ENCODE peak calls at places on chromosomes 16 and 17, in nine cellular contexts. T is PC-9, O is NCI-H1105, L is body of pancreas, Y is adrenal gland, J is fibroblast of lung, M is NCI-H1092 treated with DMSO at 0.1 percent for 48 hours, K is psoas muscle, A is AG04449. E is an unnamed sample.

GRCh38 chr17:43410557-43411368 is 12.0 kb downstream of the ARL4D start:
- DNase-seq in K (no peak), Y (no peak), J (no peak), O (no peak), T (no peak), M (no peak), L (no peak), A (no peak), E (no peak)

GRCh38 chr16:27769561-27770222 is 219.7 kb downstream of the KATNIP start:
- DNase-seq in Y (no peak), A (peak; percentile 17), M (no peak), T (no peak), J (no peak), L (no peak), K (no peak), O (no peak), E (peak; percentile 87)

GRCh38 chr17:4901648-4902344 is 1.1 kb downstream of the CHRNE start:
- DNase-seq in K (no peak), L (no peak), T (no peak), J (no peak), M (no peak), O (no peak), Y (no peak), A (no peak), E (no peak)

GRCh38 chr16:27355610-27356009 is 41.8 kb downstream of the IL4R start:
- DNase-seq in J (peak; percentile 39), M (no peak), T (no peak), A (no peak), O (no peak), Y (peak; percentile 70), L (peak; percentile 23), K (peak; percentile 56), E (peak; percentile 47)

GRCh38 chr17:76820523-76820922 is 47.7 kb upstream of the MGAT5B start:
- DNase-seq in J (no peak), K (no peak), O (peak; percentile 81), A (no peak), Y (no peak), L (no peak), T (no peak), M (peak; percentile 97), E (no peak)

GRCh38 chr16:11583889-11584565 is 2.7 kb downstream of the LITAF start:
- DNase-seq in K (no peak), Y (peak; percentile 59), A (no peak), M (no peak), O (no peak), L (peak; percentile 28), J (no peak), T (peak; percentile 76), E (no peak)

GRCh38 chr16:4787627-4788482 is at the start of gene SEPTIN12:
- DNase-seq in J (no peak), Y (no peak), M (no peak), L (no peak), O (no peak), A (no peak), K (no peak), T (no peak), E (no peak)

GRCh38 chr16:89960966-89961365 is 12.4 kb downstream of the DEF8 start:
- DNase-seq in J (no peak), K (no peak), M (no peak), Y (no peak), O (no peak), T (no peak), L (no peak), A (no peak), E (no peak)

GRCh38 chr17:64343833-64344637 is 46.6 kb downstream of the PECAM1 start:
- DNase-seq in L (peak; percentile 57), M (peak; percentile 94), A (peak; percentile 24), K (peak; percentile 60), Y (peak; percentile 89), J (peak; percentile 91), O (peak; percentile 35), T (peak; percentile 97), E (peak; percentile 44)

GRCh38 chr17:76740329-76741118 is 2.6 kb downstream of the MFSD11 start:
- DNase-seq in A (no peak), J (peak; percentile 79), M (no peak), K (no peak), L (no peak), O (no peak), Y (peak; percentile 56), T (no peak), E (no peak)

GRCh38 chr17:7886227-7887037 is 2.2 kb upstream of the CHD3 start:
- DNase-seq in L (peak; percentile 57), M (peak; percentile 61), A (no peak), J (peak; percentile 8), K (no peak), O (peak; percentile 48), T (no peak), Y (peak; percentile 69), E (peak; percentile 45)

GRCh38 chr16:51526622-51527021 is 375.6 kb upstream of the SALL1 start:
- DNase-seq in K (no peak), M (no peak), J (no peak), O (no peak), A (no peak), Y (no peak), L (no peak), T (no peak), E (no peak)

GRCh38 chr17:7988750-7989178 is 13.7 kb upstream of the GUCY2D start:
- DNase-seq in M (peak; percentile 40), L (peak; percentile 68), J (peak; percentile 90), K (no peak), T (peak; percentile 41), O (peak; percentile 90), A (no peak), Y (peak; percentile 65), E (no peak)

GRCh38 chr16:55222436-55222835 is 101.6 kb upstream of the IRX6 start:
- DNase-seq in L (no peak), K (no peak), M (no peak), Y (no peak), J (no peak), O (peak; percentile 4), T (no peak), A (no peak), E (no peak)

GRCh38 chr17:18323507-18324139 is 8.5 kb downstream of the SMCR8 start:
- DNase-seq in O (no peak), J (no peak), T (no peak), K (no peak), A (no peak), Y (no peak), M (no peak), L (no peak), E (no peak)

GRCh38 chr17:75241996-75242460 is 19.4 kb downstream of the GGA3 start:
- DNase-seq in O (no peak), T (no peak), A (no peak), M (no peak), L (no peak), K (peak; percentile 81), J (peak; percentile 34), Y (peak; percentile 84), E (no peak)

GRCh38 chr17:36938566-36939058 is 1.3 kb downstream of the LHX1 start:
- DNase-seq in A (no peak), M (peak; percentile 8), K (no peak), O (no peak), Y (no peak), J (no peak), L (no peak), T (no peak), E (no peak)

GRCh38 chr16:86668136-86668535 is 89.8 kb downstream of the FOXL1 start:
- DNase-seq in M (no peak), T (no peak), O (no peak), A (no peak), J (peak; percentile 77), L (no peak), Y (no peak), K (no peak), E (no peak)

GRCh38 chr16:50196736-50197135 is 43.6 kb downstream of the TENT4B start:
- DNase-seq in J (peak; percentile 55), L (no peak), A (no peak), O (no peak), M (no peak), T (no peak), Y (no peak), K (no peak), E (no peak)

GRCh38 chr17:42283241-42284019 is 4.9 kb upstream of the STAT5A start:
- DNase-seq in A (no peak), Y (peak; percentile 77), L (peak; percentile 4), K (no peak), T (no peak), J (no peak), O (no peak), M (no peak), E (no peak)

GRCh38 chr17:19978206-19978802 is 676 bp upstream of the AKAP10 start:
- DNase-seq in M (no peak), J (no peak), K (peak; percentile 21), L (no peak), T (no peak), A (no peak), O (no peak), Y (peak; percentile 69), E (no peak)

GRCh38 chr17:63997341-63998048 is 656 bp upstream of the PRR29 start:
- DNase-seq in O (no peak), K (no peak), T (no peak), J (no peak), Y (peak; percentile 63), A (no peak), M (no peak), L (no peak), E (no peak)

GRCh38 chr17:43085489-43085888 is 39.7 kb downstream of the BRCA1 start:
- DNase-seq in Y (no peak), J (peak; percentile 36), O (no peak), T (no peak), K (no peak), M (no peak), A (no peak), L (no peak), E (no peak)

GRCh38 chr16:88822281-88823040 is 10.7 kb upstream of the APRT start:
- DNase-seq in T (no peak), M (no peak), A (no peak), K (no peak), O (no peak), J (no peak), L (no peak), Y (no peak), E (no peak)

GRCh38 chr17:45387739-45388138 is 44.9 kb downstream of the ARHGAP27 start:
- DNase-seq in T (no peak), Y (no peak), L (no peak), K (no peak), O (no peak), A (no peak), M (no peak), J (no peak), E (no peak)